ENCODE peak calls at places on chromosome 22, in ten cellular contexts. Q is upper lobe of left lung, S is stomach, H is A549, G is ovary, Y is SK-N-SH, E is H1, A is tibial nerve, V is K562, K is GM12878. T is an unnamed sample.

GRCh38 chr22:45572444-45572843 is 69.8 kb downstream of the FBLN1 start:
- DNase-seq in V (no peak), A (no peak), G (no peak), S (no peak), Y (no peak), Q (no peak), K (no peak), H (no peak), E (no peak), T (no peak)

GRCh38 chr22:30027169-30027568 is 53.1 kb upstream of the HORMAD2 start:
- DNase-seq in G (no peak), A (no peak), V (no peak), Q (no peak), H (peak), E (no peak), S (peak), Y (no peak), K (no peak), T (peak)

GRCh38 chr22:19271856-19272535 is 19.5 kb downstream of the CLTCL1 start:
- DNase-seq in E (peak), A (no peak), Y (no peak), H (peak), S (no peak), G (no peak), Q (no peak), V (no peak), K (no peak), T (no peak)

GRCh38 chr22:11613898-11614755 is 3913.9 kb upstream of the OR11H1 start:
- DNase-seq in G (no peak), Q (no peak), A (no peak), E (no peak), Y (no peak), V (no peak), S (no peak), H (no peak), K (no peak), T (no peak)

GRCh38 chr22:29344137-29344536 is 28.6 kb upstream of the RASL10A start:
- DNase-seq in Y (peak), E (no peak), A (no peak), K (no peak), H (peak), S (peak), V (no peak), Q (no peak), G (no peak), T (peak)

GRCh38 chr22:29480512-29481264 is 670 bp downstream of the NEFH start:
- DNase-seq in K (peak), H (no peak), Q (peak), E (peak), Y (peak), S (no peak), A (no peak), V (peak), G (peak), T (no peak)

GRCh38 chr22:18909556-18909955 is 3.4 kb downstream of the DGCR6 start:
- DNase-seq in V (no peak), G (no peak), Y (no peak), K (no peak), H (no peak), Q (no peak), E (no peak), S (no peak), A (no peak), T (no peak)

GRCh38 chr22:49209452-49210195 is 618.0 kb downstream of the BRD1 start:
- DNase-seq in K (no peak), Y (peak), A (no peak), H (peak), G (no peak), Q (no peak), V (no peak), S (peak), E (peak), T (no peak)

GRCh38 chr22:50282361-50283144 is 12.4 kb upstream of the MAPK11 start:
- DNase-seq in A (no peak), E (no peak), V (no peak), G (no peak), Y (no peak), Q (no peak), H (peak), S (peak), K (no peak), T (no peak)

GRCh38 chr22:24186892-24187670 is 5.8 kb downstream of the SUSD2 start:
- DNase-seq in A (no peak), S (no peak), G (no peak), V (no peak), K (no peak), Y (peak), H (no peak), E (no peak), Q (peak), T (no peak)

GRCh38 chr22:17262976-17263375 is 43.7 kb upstream of the ADA2 start:
- DNase-seq in K (no peak), A (no peak), V (no peak), G (no peak), E (no peak), Y (no peak), S (no peak), Q (no peak), H (no peak), T (no peak)

GRCh38 chr22:44571566-44572413 is 73.8 kb upstream of the RTL6 start:
- DNase-seq in Y (no peak), Q (peak), K (no peak), H (no peak), E (no peak), G (peak), V (no peak), A (no peak), S (peak), T (no peak)

GRCh38 chr22:38464992-38465672 is 2.8 kb upstream of the KDELR3 start:
- DNase-seq in V (no peak), Y (no peak), K (no peak), S (no peak), Q (no peak), G (no peak), A (no peak), E (no peak), H (no peak), T (no peak)

GRCh38 chr22:25853078-25853477 is 111.1 kb downstream of the MYO18B start:
- DNase-seq in H (no peak), E (no peak), S (no peak), A (no peak), Y (no peak), Q (no peak), G (no peak), K (no peak), V (peak), T (no peak)

GRCh38 chr22:43848366-43849171 is 13.7 kb downstream of the SULT4A1 start:
- DNase-seq in G (no peak), K (no peak), V (no peak), S (no peak), H (peak), E (no peak), A (peak), Q (peak), Y (peak), T (no peak)

GRCh38 chr22:43338766-43339345 is 4.3 kb downstream of the SCUBE1 start:
- DNase-seq in Q (peak), H (no peak), V (no peak), S (no peak), A (no peak), G (no peak), K (no peak), Y (no peak), E (no peak), T (no peak)

GRCh38 chr22:26494506-26494905 is 10.8 kb downstream of the SRRD start:
- DNase-seq in H (no peak), Y (no peak), E (no peak), G (no peak), Q (no peak), S (no peak), V (no peak), K (no peak), A (no peak), T (no peak)

GRCh38 chr22:20952544-20953341 is 14.3 kb upstream of the AIFM3 start:
- DNase-seq in A (no peak), E (no peak), K (no peak), S (no peak), V (no peak), Y (no peak), G (no peak), Q (no peak), H (no peak), T (peak)

GRCh38 chr22:38313384-38313955 is 3.8 kb downstream of the CSNK1E start:
- DNase-seq in H (peak), Q (no peak), E (no peak), K (peak), S (peak), Y (no peak), A (no peak), V (no peak), G (peak), T (peak)

GRCh38 chr22:48251629-48252028 is 1489.2 kb downstream of the TBC1D22A start:
- DNase-seq in E (no peak), K (no peak), G (no peak), A (no peak), Y (no peak), H (no peak), Q (no peak), V (no peak), S (no peak), T (no peak)

GRCh38 chr22:43789452-43789851 is 22.7 kb downstream of the EFCAB6 start:
- DNase-seq in G (peak), H (peak), Y (peak), E (no peak), Q (no peak), K (no peak), V (no peak), A (no peak), S (no peak), T (peak)

GRCh38 chr22:23183107-23183698 is 2.9 kb downstream of the BCR start:
- DNase-seq in K (no peak), Y (peak), V (peak), H (no peak), G (peak), S (peak), E (peak), A (peak), Q (no peak), T (peak)

GRCh38 chr22:48065852-48066251 is 1303.4 kb downstream of the TBC1D22A start:
- DNase-seq in V (no peak), H (no peak), Y (no peak), E (no peak), G (no peak), K (no peak), S (no peak), A (no peak), Q (peak), T (no peak)

GRCh38 chr22:37639771-37640590 is 512 bp downstream of the SH3BP1 start:
- DNase-seq in G (peak), S (no peak), H (no peak), Y (peak), E (no peak), V (peak), A (no peak), K (no peak), Q (no peak), T (peak)

GRCh38 chr22:19984851-19985811 is 31.5 kb downstream of the ARVCF start:
- DNase-seq in Y (no peak), E (no peak), V (no peak), K (no peak), Q (peak), H (no peak), S (no peak), G (no peak), A (no peak), T (no peak)

GRCh38 chr22:50184004-50184461 is 1.7 kb upstream of the TRABD start:
- DNase-seq in A (peak), S (peak), K (no peak), V (no peak), Y (no peak), E (no peak), G (peak), H (peak), Q (peak), T (peak)

GRCh38 chr22:19615001-19615461 is 90.8 kb upstream of the CLDN5 start:
- DNase-seq in S (no peak), H (no peak), A (no peak), Y (no peak), E (no peak), V (no peak), Q (no peak), K (no peak), G (no peak), T (no peak)

GRCh38 chr22:49015459-49015858 is 812.2 kb downstream of the BRD1 start:
- DNase-seq in H (no peak), Y (peak), S (peak), G (no peak), Q (peak), E (peak), K (no peak), V (no peak), A (no peak), T (no peak)

GRCh38 chr22:50059185-50059880 is 1.2 kb upstream of the TTLL8 start:
- DNase-seq in A (no peak), G (no peak), Q (no peak), Y (peak), K (no peak), V (peak), E (no peak), S (no peak), H (peak), T (no peak)

GRCh38 chr22:23245799-23246136 is 65.5 kb downstream of the BCR start:
- DNase-seq in Y (no peak), G (no peak), S (no peak), K (no peak), Q (no peak), E (no peak), H (no peak), A (no peak), V (no peak), T (no peak)

GRCh38 chr22:17199131-17199731 is 20.0 kb downstream of the ADA2 start:
- DNase-seq in Q (no peak), G (peak), S (no peak), Y (peak), H (no peak), V (no peak), A (no peak), K (no peak), E (peak), T (no peak)

GRCh38 chr22:50260801-50261614 is 475 bp downstream of the MAPK12 start:
- DNase-seq in Y (peak), A (no peak), Q (peak), V (peak), S (peak), K (no peak), G (peak), H (peak), E (peak), T (no peak)

GRCh38 chr22:29071261-29072045 is 1.4 kb upstream of the KREMEN1 start:
- DNase-seq in Y (no peak), H (peak), S (peak), K (no peak), V (no peak), Q (peak), A (no peak), G (peak), E (peak), T (peak)

GRCh38 chr22:50082961-50083461 is 2.2 kb downstream of the MLC1 start:
- DNase-seq in G (no peak), S (no peak), E (no peak), K (no peak), A (no peak), H (no peak), Y (peak), Q (no peak), V (peak), T (peak)

GRCh38 chr22:37609240-37610152 is 862 bp downstream of the GGA1 start:
- DNase-seq in V (peak), K (no peak), S (no peak), A (no peak), G (peak), Y (peak), H (no peak), Q (no peak), E (no peak), T (no peak)

GRCh38 chr22:50146440-50147228 is 23.9 kb upstream of the PANX2 start:
- DNase-seq in S (peak), V (peak), Q (peak), G (peak), Y (peak), E (no peak), A (peak), K (no peak), H (peak), T (peak)

GRCh38 chr22:43953988-43954771 is 1.1 kb upstream of the SAMM50 start:
- DNase-seq in V (no peak), Y (peak), H (no peak), K (no peak), S (no peak), E (no peak), G (no peak), A (no peak), Q (no peak), T (no peak)

GRCh38 chr22:25628494-25628893 is 64.0 kb downstream of the GRK3 start:
- DNase-seq in V (no peak), A (no peak), E (no peak), G (no peak), K (no peak), Y (no peak), S (no peak), Q (no peak), H (no peak), T (no peak)

DNA sequence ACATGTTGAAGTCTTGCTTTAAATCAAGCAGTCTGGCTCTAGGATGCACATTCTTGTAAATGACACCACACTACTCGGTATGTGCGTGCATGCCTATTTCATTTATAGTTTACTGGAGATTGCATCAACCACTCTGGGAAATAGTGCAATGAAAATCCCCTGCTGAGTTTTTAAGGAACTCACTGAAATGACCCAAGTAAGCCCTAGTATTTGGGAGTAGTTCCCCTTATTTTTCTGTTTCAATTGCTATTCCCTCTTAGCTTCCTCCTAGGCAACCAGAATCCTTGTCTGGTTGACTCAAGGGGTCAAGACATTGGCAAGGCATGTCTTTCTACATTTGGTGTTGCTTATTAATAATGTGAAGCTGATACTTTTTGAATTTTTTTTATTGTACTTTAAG is 160.2 kb upstream of the LARGE1 start:
- DNase-seq in K (no peak), E (no peak), Y (no peak), H (no peak), S (no peak), Q (no peak), G (no peak), A (no peak), V (no peak), T (no peak)
- TF ChIP-seq EP300 in K (no peak), E (no peak), Y (no peak), H (no peak), S (no peak), Q (no peak), G (no peak), A (no peak), V (no peak), T (no peak)

GRCh38 chr22:47020157-47020556 is 257.7 kb downstream of the TBC1D22A start:
- DNase-seq in E (no peak), G (no peak), Y (no peak), Q (no peak), S (no peak), V (no peak), A (no peak), K (no peak), H (no peak), T (no peak)
- TF ChIP-seq EP300 in E (no peak), G (no peak), Y (no peak), Q (no peak), S (no peak), V (no peak), A (no peak), K (no peak), H (no peak), T (no peak)

DNA sequence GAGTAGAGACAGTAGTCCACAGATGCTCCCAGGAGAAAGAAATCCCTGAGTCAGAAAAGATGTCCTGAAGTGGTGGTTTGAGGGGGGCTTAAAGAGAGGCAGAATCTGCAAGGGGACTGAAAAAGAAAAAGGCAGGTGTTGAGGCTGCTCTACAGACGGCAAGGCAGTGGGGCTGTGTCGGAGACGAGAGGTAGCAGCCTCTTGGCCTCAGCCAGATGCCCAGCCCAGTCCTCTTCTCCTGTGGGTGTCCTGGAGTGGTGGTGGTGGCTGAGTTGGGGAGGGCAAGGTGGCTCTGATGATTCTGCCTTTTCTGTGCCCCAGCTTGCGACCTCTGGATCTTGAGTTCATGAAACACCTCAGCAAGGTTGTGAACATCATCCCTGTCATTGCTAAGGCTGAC is 9.3 kb upstream of the WBP2NL start:
- DNase-seq in V (no peak), K (no peak), Y (no peak), G (no peak), A (no peak), E (no peak), H (no peak), S (no peak), Q (no peak), T (no peak)
- TF ChIP-seq EP300 in V (no peak), K (no peak), Y (no peak), G (no peak), A (no peak), E (no peak), H (no peak), S (no peak), Q (no peak), T (no peak)

GRCh38 chr22:22019659-22020424 is 37.3 kb upstream of the TOP3B start:
- DNase-seq in G (no peak), H (no peak), K (no peak), S (no peak), Y (no peak), E (no peak), V (peak), A (no peak), Q (no peak), T (no peak)
- TF ChIP-seq EP300 in G (no peak), H (no peak), K (no peak), S (no peak), Y (no peak), E (no peak), V (no peak), A (no peak), Q (no peak), T (no peak)

GRCh38 chr22:27745154-27745553 is 56.4 kb downstream of the MN1 start:
- DNase-seq in Y (no peak), S (no peak), E (no peak), V (no peak), K (no peak), A (no peak), Q (no peak), G (no peak), H (no peak), T (no peak)
- TF ChIP-seq EP300 in Y (no peak), S (no peak), E (no peak), V (no peak), K (no peak), A (no peak), Q (no peak), G (no peak), H (no peak), T (no peak)

GRCh38 chr22:36415415-36416168 is 27.8 kb upstream of the MYH9 start:
- DNase-seq in A (no peak), V (no peak), G (no peak), H (peak), E (no peak), Q (no peak), S (no peak), K (no peak), Y (no peak), T (no peak)
- TF ChIP-seq EP300 in A (no peak), V (no peak), G (no peak), H (no peak), E (no peak), Q (no peak), S (no peak), K (no peak), Y (no peak), T (no peak)

GRCh38 chr22:39953101-39953500 is 7.1 kb upstream of the TMA7B start:
- DNase-seq in A (no peak), E (no peak), V (no peak), K (no peak), S (no peak), G (no peak), Q (no peak), Y (no peak), H (no peak), T (no peak)

GRCh38 chr22:39956932-39957664 is 3.1 kb upstream of the TMA7B start:
- DNase-seq in V (no peak), K (peak), Q (no peak), Y (no peak), A (no peak), E (no peak), G (no peak), H (no peak), S (no peak), T (no peak)

GRCh38 chr22:39955675-39956074 is 4.5 kb upstream of the TMA7B start:
- DNase-seq in A (no peak), Y (no peak), V (no peak), G (no peak), E (no peak), H (no peak), Q (no peak), K (no peak), S (no peak), T (no peak)

GRCh38 chr22:39952347-39952746 is 7.8 kb upstream of the TMA7B start:
- DNase-seq in A (no peak), H (no peak), S (no peak), V (no peak), E (no peak), G (no peak), K (no peak), Y (no peak), Q (no peak), T (no peak)

GRCh38 chr22:39954584-39955055 is 5.6 kb upstream of the TMA7B start:
- DNase-seq in Y (no peak), H (no peak), S (no peak), K (no peak), G (no peak), Q (no peak), A (no peak), V (no peak), E (no peak), T (no peak)
- TF ChIP-seq EP300 in Y (no peak), H (no peak), S (no peak), K (no peak), G (no peak), Q (no peak), A (peak), V (no peak), E (no peak), T (no peak)

T was measured in transverse colon.